ENCODE peak calls at places on chromosomes 1 and 21, in seven cellular contexts. G, M, S, H, C, V and Q are unnamed samples.

GRCh38 chr1:77550135-77550534 is 132.3 kb downstream of the ZZZ3 start:
- DNase-seq in V (no peak), C (no peak), S (no peak), M (no peak), G (no peak), H (no peak), Q (no peak)

GRCh38 chr1:29832471-29832870 is 596.1 kb downstream of the PTPRU start:
- DNase-seq in C (no peak), M (no peak), V (no peak), S (no peak), G (no peak), H (no peak), Q (peak)

GRCh38 chr1:246306415-246307037 is 200.6 kb downstream of the SMYD3 start:
- DNase-seq in V (no peak), H (no peak), G (no peak), M (no peak), S (no peak), C (no peak), Q (no peak)

GRCh38 chr1:51058863-51059262 is 43.2 kb upstream of the C1orf185 start:
- DNase-seq in M (no peak), G (no peak), H (no peak), C (peak), V (no peak), S (no peak), Q (no peak)

GRCh38 chr1:224203243-224204016 is 20.4 kb downstream of the DEGS1 start:
- DNase-seq in S (peak), V (no peak), C (peak), G (no peak), H (peak), M (no peak), Q (no peak)

GRCh38 chr1:60903591-60903990 is 178.8 kb upstream of the NFIA start:
- DNase-seq in C (no peak), G (no peak), S (no peak), M (no peak), V (no peak), H (no peak), Q (no peak)

GRCh38 chr1:238710697-238711096 is 675.7 kb upstream of the CHRM3 start:
- DNase-seq in H (no peak), S (no peak), C (no peak), G (no peak), V (no peak), M (no peak), Q (no peak)

GRCh38 chr21:31180256-31181088 is 142.2 kb upstream of the KRTAP19-8 start:
- DNase-seq in H (no peak), C (peak), G (no peak), S (no peak), V (peak), M (peak), Q (no peak)

GRCh38 chr1:219580019-219580676 is 32.8 kb downstream of the ZC3H11B start:
- DNase-seq in M (no peak), S (no peak), C (no peak), G (no peak), V (no peak), H (no peak), Q (no peak)

GRCh38 chr1:184910596-184910995 is 63.7 kb downstream of the NIBAN1 start:
- DNase-seq in M (no peak), G (no peak), V (no peak), S (no peak), C (no peak), H (no peak), Q (no peak)

GRCh38 chr1:233459470-233459945 is 132.0 kb downstream of the MAP3K21 start:
- DNase-seq in M (no peak), G (no peak), C (no peak), V (no peak), S (no peak), H (no peak), Q (no peak)

GRCh38 chr1:165842363-165843129 is 15.1 kb downstream of the UCK2 start:
- DNase-seq in M (no peak), G (peak), H (no peak), C (peak), V (no peak), S (no peak), Q (no peak)

GRCh38 chr1:216183007-216183406 is 240.2 kb downstream of the USH2A start:
- DNase-seq in S (no peak), G (peak), H (no peak), C (peak), M (no peak), V (no peak), Q (no peak)

GRCh38 chr1:180026556-180026955 is 71.9 kb downstream of the CEP350 start:
- DNase-seq in S (no peak), C (no peak), M (no peak), V (no peak), H (no peak), G (no peak), Q (no peak)

GRCh38 chr1:229340496-229340895 is 2.4 kb downstream of the CCSAP start:
- DNase-seq in C (no peak), G (no peak), S (no peak), V (no peak), M (no peak), H (no peak), Q (no peak)

GRCh38 chr1:90561384-90561783 is 155.7 kb downstream of the BARHL2 start:
- DNase-seq in C (no peak), H (no peak), V (no peak), G (no peak), M (no peak), S (no peak), Q (no peak)

GRCh38 chr21:45872902-45873301 is 108.7 kb upstream of the COL6A1 start:
- DNase-seq in M (no peak), G (no peak), V (no peak), C (no peak), S (no peak), H (no peak), Q (peak)

GRCh38 chr1:205495237-205495823 is 9.1 kb upstream of the CDK18 start:
- DNase-seq in C (no peak), G (peak), V (no peak), H (no peak), S (no peak), M (peak), Q (peak)

GRCh38 chr1:15148475-15148874 is 5.1 kb upstream of the TMEM51 start:
- DNase-seq in H (no peak), G (no peak), M (no peak), C (no peak), S (no peak), V (no peak), Q (no peak)

GRCh38 chr1:75808921-75809320 is 12.2 kb downstream of the MSH4 start:
- DNase-seq in S (no peak), V (no peak), G (no peak), H (no peak), C (no peak), M (no peak), Q (no peak)

GRCh38 chr1:8211620-8212442 is 106.1 kb upstream of the SLC45A1 start:
- DNase-seq in S (no peak), V (no peak), M (no peak), H (no peak), C (peak), G (no peak), Q (peak)